ENCODE peak calls at places on chromosomes 13 and 19, in five cellular contexts. W, I, V, T and E are unnamed samples.
A peak's percentile ranks its signal among the peaks of the same experiment; 100 is the strongest.

GRCh38 chr13:31352467-31352866 is 152.7 kb downstream of the B3GLCT start:
- DNase-seq in W (no peak), I (no peak), V (no peak), T (no peak), E (no peak)

GRCh38 chr19:38004505-38005223 is 97.7 kb downstream of the SIPA1L3 start:
- DNase-seq in W (peak; percentile 91), I (peak; percentile 93), V (peak; percentile 81), T (peak; percentile 96), E (peak; percentile 96)

GRCh38 chr19:4083677-4084546 is 17.2 kb upstream of the ZBTB7A start:
- DNase-seq in W (no peak), I (peak; percentile 60), V (peak; percentile 21), T (no peak), E (no peak)

GRCh38 chr19:7654401-7654800 is 14.4 kb upstream of the RETN start:
- DNase-seq in W (no peak), I (no peak), V (no peak), T (no peak), E (no peak)

GRCh38 chr19:33302175-33302973 is at the start of gene CEBPA:
- DNase-seq in W (no peak), I (peak; percentile 87), V (peak; percentile 88), T (no peak), E (peak; percentile 95)

GRCh38 chr13:86569974-86570373 is 770.8 kb upstream of the SLITRK6 start:
- DNase-seq in W (no peak), I (no peak), V (no peak), T (no peak), E (no peak)

GRCh38 chr13:71374471-71375041 is 492.4 kb downstream of the DACH1 start:
- DNase-seq in W (no peak), I (no peak), V (no peak), T (no peak), E (peak; percentile 4)

GRCh38 chr13:32910530-32910929 is 105.7 kb upstream of the KL start:
- DNase-seq in W (no peak), I (no peak), V (no peak), T (no peak), E (no peak)

GRCh38 chr13:114071441-114071840 is 61.0 kb downstream of the RASA3 start:
- DNase-seq in W (peak; percentile 48), I (no peak), V (no peak), T (no peak), E (no peak)

GRCh38 chr13:85277753-85278152 is 521.5 kb downstream of the SLITRK6 start:
- DNase-seq in W (no peak), I (no peak), V (no peak), T (no peak), E (no peak)

GRCh38 chr19:15702590-15702930 is 25.3 kb upstream of the OR10H2 start:
- DNase-seq in W (peak; percentile 90), I (peak; percentile 54), V (peak; percentile 66), T (peak; percentile 83), E (peak; percentile 52)

GRCh38 chr19:9914315-9915207 is 21.8 kb downstream of the OLFM2 start:
- DNase-seq in W (no peak), I (peak; percentile 62), V (peak; percentile 72), T (peak; percentile 62), E (peak; percentile 89)
- H3K4me3 ChIP-seq in W (peak overlapping the region; percentile 63), I (peak overlapping the region; percentile 61), V (peak overlapping the region; percentile 58), T (peak overlapping the region; percentile 16), E (peak overlapping the region; percentile 42)

DNA sequence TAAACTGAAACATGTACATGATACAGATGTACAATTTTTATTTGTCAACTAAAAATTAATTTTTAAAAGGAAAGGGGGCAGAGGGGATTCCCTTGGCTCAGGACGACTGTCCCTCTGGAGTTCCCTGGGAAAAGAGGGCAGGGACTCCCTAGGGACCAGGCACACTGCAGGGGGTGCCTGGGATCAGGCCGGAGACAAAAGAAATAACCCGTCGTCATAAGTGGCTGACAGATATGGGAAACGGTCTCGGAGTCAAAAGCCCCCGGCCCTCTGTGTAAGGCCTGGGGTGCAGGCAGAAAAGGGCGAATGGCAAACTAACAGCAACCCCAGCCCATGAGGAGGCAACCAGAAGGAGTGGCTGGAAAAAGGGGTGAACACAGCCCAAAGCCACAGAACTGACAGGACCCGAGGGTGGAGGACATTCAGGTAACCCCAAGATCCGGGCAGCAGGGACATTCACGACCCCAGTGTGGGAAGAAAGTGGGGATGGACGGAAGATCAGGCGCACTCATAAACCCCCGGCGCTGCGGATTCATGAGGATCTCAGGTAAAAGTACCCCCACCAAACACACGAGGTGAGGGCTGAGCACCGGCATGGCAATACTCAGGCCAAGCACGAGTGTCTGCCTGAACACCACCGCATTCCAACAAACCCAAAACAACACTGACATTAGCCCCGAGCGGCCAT is 6.7 kb downstream of the MLLT1 start:
- DNase-seq in W (no peak), I (no peak), V (no peak), T (no peak), E (no peak)
- H3K4me1 ChIP-seq in W (peaks cover 95% of the 10 kb centered on the region), I (peaks cover 61% of the 10 kb centered on the region), V (peaks cover 76% of the 10 kb centered on the region), T (no peaks in the 10 kb centered on the region), E (peaks cover 100% of the 10 kb centered on the region)

DNA sequence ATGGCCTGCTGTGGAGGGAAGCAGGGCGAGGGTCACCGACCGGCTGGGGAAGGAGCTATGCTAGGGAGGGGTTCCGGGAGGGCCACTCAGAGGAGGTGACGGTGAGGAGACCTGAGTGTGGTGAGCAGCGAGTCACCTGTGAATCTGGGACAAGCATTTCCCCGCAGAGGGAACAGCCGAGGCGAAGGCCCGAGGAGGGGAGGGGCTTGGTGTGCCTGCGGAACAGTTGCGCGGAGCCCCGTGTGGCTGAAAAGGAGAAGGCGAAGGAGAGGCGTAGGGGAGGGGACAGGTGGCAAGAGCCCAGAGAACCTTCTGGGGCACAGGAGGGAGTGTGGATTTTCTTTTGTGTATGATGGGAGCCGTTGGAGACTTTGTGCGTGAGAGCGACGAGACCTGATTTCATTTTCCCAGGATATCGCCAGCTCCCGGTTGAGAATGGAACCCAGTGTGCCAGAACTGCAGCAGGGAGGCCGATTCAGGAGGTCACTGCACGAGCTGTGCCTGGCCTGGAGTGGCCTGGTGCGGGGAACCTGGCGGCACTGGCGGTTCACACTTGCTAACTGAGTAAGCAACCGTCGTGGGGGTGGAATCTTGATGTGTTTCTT is 117.7 kb upstream of the ZNF507 start:
- DNase-seq in W (no peak), I (no peak), V (no peak), T (no peak), E (no peak)
- TF ChIP-seq CTCF in W (no peak), I (no peak), V (no peak), T (no peak), E (no peak)

GRCh38 chr13:100986571-100986970 is 312.0 kb upstream of the TMTC4 start:
- DNase-seq in W (no peak), I (no peak), V (no peak), T (no peak), E (no peak)

GRCh38 chr13:100989424-100989823 is 314.8 kb upstream of the TMTC4 start:
- DNase-seq in W (no peak), I (no peak), V (no peak), T (no peak), E (no peak)

GRCh38 chr13:100984349-100984748 is 309.8 kb upstream of the TMTC4 start:
- DNase-seq in W (no peak), I (no peak), V (no peak), T (no peak), E (no peak)

GRCh38 chr13:100983111-100983510 is 308.5 kb upstream of the TMTC4 start:
- DNase-seq in W (no peak), I (no peak), V (no peak), T (no peak), E (no peak)

DNA sequence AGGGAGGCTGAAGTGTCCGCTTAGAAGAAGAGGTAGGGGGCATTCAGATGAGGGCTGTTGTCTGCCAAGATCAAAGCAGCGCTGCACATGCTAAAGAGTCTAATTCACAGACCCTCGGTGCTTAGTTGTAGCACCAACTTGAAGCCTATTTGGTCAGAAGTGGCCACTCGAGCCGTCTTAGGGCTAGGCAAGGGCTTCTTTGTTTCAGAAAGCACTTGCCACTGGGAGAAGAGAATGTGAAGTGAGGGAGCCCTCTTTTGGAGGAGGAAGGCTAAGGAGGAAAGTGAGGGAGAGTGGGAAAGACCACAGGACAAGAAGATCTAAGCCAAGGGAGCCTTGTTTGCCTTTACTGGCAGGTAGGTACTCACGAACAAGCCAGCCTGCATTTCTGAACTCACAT is 313.4 kb upstream of the TMTC4 start:
- DNase-seq in W (no peak), I (no peak), V (no peak), T (no peak), E (peak; percentile 6)
- H3K4me3 ChIP-seq in W (no peak overlapping the region), I (no peak overlapping the region), V (no peak overlapping the region), T (no peak overlapping the region), E (no peak overlapping the region)

DNA sequence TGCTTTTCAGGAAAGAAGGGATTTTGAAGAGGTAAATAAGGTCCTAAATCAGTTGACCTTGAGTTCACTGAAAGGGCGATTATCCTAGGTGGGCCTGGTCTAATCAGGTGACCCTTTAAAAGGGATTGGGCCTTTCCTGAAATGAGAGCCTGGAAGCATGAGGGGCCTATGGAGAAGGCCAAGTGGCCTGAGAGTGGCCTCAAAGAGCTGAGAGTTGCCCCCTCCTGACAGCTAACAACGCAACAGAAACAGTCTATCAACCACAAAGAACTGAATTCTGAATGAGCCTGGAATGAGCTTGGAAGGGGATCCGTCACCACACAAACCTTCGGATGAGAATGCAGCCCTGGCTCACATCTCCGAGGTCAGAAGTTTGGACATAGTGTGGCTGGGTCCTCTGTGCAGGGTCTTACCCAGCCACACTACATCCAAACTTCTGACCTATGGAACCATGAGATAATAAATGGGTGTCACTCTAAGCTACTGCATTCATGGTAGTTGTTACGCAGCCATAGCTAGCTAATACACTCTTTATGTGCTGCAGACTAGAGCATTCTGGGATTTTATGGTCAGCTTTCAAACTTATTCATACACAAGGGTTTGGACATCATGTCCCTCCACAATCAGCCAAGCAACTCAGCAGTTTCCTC is 72.0 kb downstream of the GNG7 start:
- DNase-seq in W (no peak), I (no peak), V (no peak), T (no peak), E (no peak)
- H3K4me1 ChIP-seq in W (peaks cover 28% of the 10 kb centered on the region), I (no peaks in the 10 kb centered on the region), V (peaks cover 15% of the 10 kb centered on the region), T (no peaks in the 10 kb centered on the region), E (peaks cover 13% of the 10 kb centered on the region)